ENCODE peak calls at places on chromosomes 4 and X, in eight cellular contexts. Z, M, E, D, S, I, C and T are unnamed samples.

GRCh38 chr4:3753711-3754412 is 12.3 kb upstream of the ADRA2C start:
- DNase-seq in E (no peak), C (no peak), I (no peak), Z (no peak), S (no peak), M (no peak), D (no peak), T (no peak)

GRCh38 chr4:106746451-106746850 is 289.7 kb downstream of the DKK2 start:
- DNase-seq in I (no peak), C (no peak), Z (no peak), M (no peak), E (no peak), D (no peak), S (peak; percentile 80), T (no peak)

GRCh38 chrX:136260801-136261200 is 9.6 kb upstream of the MAP7D3 start:
- DNase-seq in Z (peak; percentile 48), C (no peak), I (no peak), D (no peak), E (no peak), M (no peak), S (peak; percentile 82), T (no peak)

GRCh38 chrX:41334866-41335589 is 1.1 kb downstream of the DDX3X start:
- DNase-seq in D (peak; percentile 82), C (peak; percentile 30), Z (no peak), E (peak; percentile 75), S (peak; percentile 78), I (no peak), M (peak; percentile 74), T (peak; percentile 32)

GRCh38 chrX:16946361-16946964 is at the start of gene REPS2:
- DNase-seq in I (no peak), S (peak; percentile 73), D (peak; percentile 74), M (peak; percentile 74), Z (no peak), C (peak; percentile 58), E (peak; percentile 84), T (peak; percentile 73)

GRCh38 chr4:147328756-147329446 is 152.0 kb upstream of the EDNRA start:
- DNase-seq in E (no peak), I (no peak), D (no peak), S (no peak), Z (no peak), C (no peak), M (no peak), T (no peak)

GRCh38 chrX:127112726-127113125 is 293.2 kb downstream of the PRR32 start:
- DNase-seq in I (no peak), C (no peak), S (no peak), E (no peak), D (no peak), Z (no peak), M (no peak), T (no peak)

GRCh38 chrX:91434351-91435168 is at the start of gene PABPC5:
- DNase-seq in I (no peak), D (no peak), S (peak; percentile 92), Z (peak; percentile 55), E (peak; percentile 71), C (no peak), M (peak; percentile 85), T (no peak)

GRCh38 chrX:22345884-22346283 is 73.2 kb downstream of the CBLL2 start:
- DNase-seq in M (no peak), E (no peak), D (no peak), C (no peak), I (no peak), S (peak; percentile 7), Z (no peak), T (no peak)

GRCh38 chrX:73817381-73818199 is 254.6 kb downstream of the CHIC1 start:
- DNase-seq in D (no peak), Z (no peak), S (peak; percentile 20), C (no peak), M (no peak), E (no peak), I (no peak), T (no peak)

GRCh38 chr4:85419103-85419502 is 55.8 kb upstream of the ARHGAP24 start:
- DNase-seq in Z (no peak), C (no peak), D (no peak), S (no peak), E (no peak), I (no peak), M (no peak), T (no peak)

GRCh38 chr4:107991945-107992625 is 2.4 kb downstream of the HADH start:
- DNase-seq in E (no peak), I (no peak), Z (no peak), C (no peak), M (no peak), S (peak; percentile 31), D (no peak), T (no peak)

GRCh38 chrX:42930951-42931350 is 153.0 kb upstream of the PPP1R2C start:
- DNase-seq in D (no peak), Z (no peak), C (no peak), E (no peak), M (no peak), S (no peak), I (no peak), T (no peak)

GRCh38 chr4:20881658-20882057 is 181.4 kb downstream of the PACRGL start:
- DNase-seq in S (no peak), D (no peak), I (no peak), M (no peak), Z (no peak), C (no peak), E (no peak), T (no peak)

GRCh38 chr4:74543247-74543670 is 98.3 kb downstream of the AREG start:
- DNase-seq in E (no peak), C (no peak), S (peak; percentile 13), I (no peak), D (no peak), Z (no peak), M (no peak), T (no peak)

GRCh38 chrX:119757979-119758681 is at the start of gene SOWAHD:
- DNase-seq in Z (no peak), S (peak; percentile 49), E (peak; percentile 67), I (no peak), C (no peak), M (peak; percentile 18), D (peak; percentile 22), T (peak; percentile 48)

GRCh38 chrX:104864296-104864695 is 298.3 kb downstream of the IL1RAPL2 start:
- DNase-seq in S (no peak), M (no peak), E (no peak), C (no peak), Z (no peak), I (no peak), D (no peak), T (no peak)

DNA sequence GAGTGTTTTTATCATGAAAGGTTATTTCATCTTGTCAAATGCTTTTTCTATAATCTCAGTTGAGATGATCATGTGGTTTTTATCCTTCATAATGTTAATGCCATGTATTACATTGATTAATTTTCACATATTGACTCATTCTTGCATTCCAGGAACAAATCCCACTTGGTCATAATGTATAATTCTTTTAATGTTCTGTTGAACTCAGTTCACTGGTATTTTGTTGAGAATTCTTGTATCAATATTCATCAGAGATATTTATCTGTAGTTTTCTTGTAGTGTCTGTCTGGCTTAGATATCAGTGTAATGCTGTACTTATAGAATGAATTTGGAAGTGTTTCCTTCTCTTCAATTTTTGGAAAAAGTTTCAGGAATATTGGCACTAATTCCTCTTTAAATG is 16.8 kb upstream of the LHFPL1 start:
- DNase-seq in S (peak; percentile 46), I (no peak), Z (no peak), D (no peak), M (no peak), C (no peak), E (no peak), T (no peak)
- H3K9me3 ChIP-seq in S (no peaks in the 10 kb centered on the region), I (no peaks in the 10 kb centered on the region), Z (no peaks in the 10 kb centered on the region), D (no peaks in the 10 kb centered on the region), M (no peaks in the 10 kb centered on the region), C (no peaks in the 10 kb centered on the region), E (no peaks in the 10 kb centered on the region), T (no peaks in the 10 kb centered on the region)

GRCh38 chr4:253936-254756 is 51.1 kb downstream of the ZNF732 start:
- DNase-seq in S (no peak), C (no peak), M (no peak), D (no peak), I (no peak), Z (no peak), E (no peak), T (no peak)
- H3K9me3 ChIP-seq in S (peaks cover 19% of the 10 kb centered on the region), C (peaks cover 19% of the 10 kb centered on the region), M (no peaks in the 10 kb centered on the region), D (peaks cover 29% of the 10 kb centered on the region), I (peaks cover 4% of the 10 kb centered on the region), Z (peaks cover 25% of the 10 kb centered on the region), E (peaks cover 100% of the 10 kb centered on the region), T (peaks cover 22% of the 10 kb centered on the region)

DNA sequence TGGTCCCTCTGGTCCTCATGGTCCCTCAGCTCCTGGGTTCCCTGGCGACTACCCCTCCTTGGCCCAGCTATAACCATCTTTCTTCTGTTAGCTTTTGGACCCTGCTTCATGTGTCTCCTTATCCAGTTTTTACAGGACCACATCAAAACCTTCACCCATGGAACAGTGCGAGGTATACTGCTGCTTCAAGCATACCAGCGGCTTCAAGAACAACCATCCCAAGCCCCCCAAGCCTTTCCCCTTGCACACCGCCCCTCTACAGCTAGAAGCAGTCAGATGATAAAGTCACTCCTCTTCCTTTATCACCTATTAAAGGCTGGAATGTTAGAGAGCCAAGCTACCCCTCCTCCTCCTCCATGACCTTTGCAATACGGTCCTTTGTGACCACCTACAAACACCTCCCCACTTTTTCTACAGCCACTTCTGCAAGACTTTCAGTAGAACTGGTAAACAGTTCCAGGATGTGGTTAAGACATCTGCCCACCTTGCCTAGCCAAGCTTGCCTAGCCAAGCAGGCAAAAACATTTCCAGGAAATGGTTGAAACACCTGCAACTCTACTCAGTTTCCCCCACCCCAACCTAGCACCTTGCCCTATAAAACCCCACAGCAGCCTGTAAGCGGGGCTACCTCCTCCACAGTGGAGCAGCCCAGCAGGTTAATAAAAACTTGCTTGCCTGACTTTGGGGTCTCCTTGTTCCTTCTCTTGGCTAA is 125.7 kb downstream of the ZC4H2 start:
- DNase-seq in E (no peak), C (no peak), S (no peak), D (no peak), M (no peak), Z (no peak), I (no peak), T (no peak)
- H3K9me3 ChIP-seq in E (peaks cover 3% of the 10 kb centered on the region), C (peaks cover 12% of the 10 kb centered on the region), S (no peaks in the 10 kb centered on the region), D (no peaks in the 10 kb centered on the region), M (no peaks in the 10 kb centered on the region), Z (no peaks in the 10 kb centered on the region), I (no peaks in the 10 kb centered on the region), T (peaks cover 13% of the 10 kb centered on the region)

GRCh38 chr4:28211714-28212470 is 1351.3 kb downstream of the STIM2 start:
- DNase-seq in S (no peak), I (no peak), M (no peak), E (no peak), Z (no peak), D (no peak), C (no peak), T (no peak)

DNA sequence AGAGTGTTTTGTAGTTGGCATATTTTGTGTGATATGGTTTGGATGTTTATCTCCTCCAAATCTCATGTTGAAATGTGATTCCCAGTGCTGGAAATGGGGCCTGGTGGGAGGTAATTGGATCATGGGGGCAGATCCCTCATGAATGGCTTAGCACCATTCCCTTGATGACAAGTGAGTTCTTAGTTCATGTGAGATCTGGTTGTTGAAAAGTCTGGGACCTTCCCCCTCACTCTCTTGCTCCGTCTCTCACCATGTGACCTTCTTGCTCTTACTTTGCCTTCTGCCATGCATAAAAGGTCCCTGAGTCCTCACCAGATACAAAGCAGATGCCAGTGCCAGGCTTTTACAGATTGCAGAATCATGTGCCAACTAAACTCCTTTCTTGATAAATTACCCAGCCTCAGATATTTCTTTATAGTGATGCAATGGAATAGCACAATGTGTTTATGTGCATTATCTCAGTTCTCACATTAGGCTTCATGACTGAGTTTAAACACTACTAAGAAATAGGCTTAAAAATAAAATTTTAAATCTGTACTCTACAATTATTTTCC is 1348.8 kb downstream of the STIM2 start:
- DNase-seq in I (no peak), M (no peak), E (no peak), D (no peak), Z (no peak), C (no peak), S (no peak), T (no peak)
- H3K9me3 ChIP-seq in I (no peaks in the 10 kb centered on the region), M (no peaks in the 10 kb centered on the region), E (peaks cover 17% of the 10 kb centered on the region), D (no peaks in the 10 kb centered on the region), Z (no peaks in the 10 kb centered on the region), C (no peaks in the 10 kb centered on the region), S (no peaks in the 10 kb centered on the region), T (no peaks in the 10 kb centered on the region)